ENCODE peak calls at places on chromosome 18, in four cellular contexts. L is NAMALWA; X is AG08396; E is T-helper 2 cell treated with Interferon-gamma antibody and Interleukin-4, amounts not matched to agents 5 μg/mL and 100 μg/mL, for 36 hours. K is an unnamed sample.

GRCh38 chr18:3511980-3512379 is 62.0 kb downstream of the TGIF1 start:
- DNase-seq in L (no peak), X (peak), E (no peak), K (peak)

GRCh38 chr18:22171839-22172582 is 2.6 kb downstream of the GATA6 start:
- DNase-seq in L (no peak), X (no peak), E (no peak), K (no peak)

GRCh38 chr18:68033466-68033865 is 516.9 kb upstream of the DSEL start:
- DNase-seq in L (no peak), X (no peak), E (no peak), K (no peak)

GRCh38 chr18:73118121-73118816 is 250.5 kb upstream of the NETO1 start:
- DNase-seq in L (no peak), X (peak), E (no peak), K (no peak)

GRCh38 chr18:21991897-21992296 is 177.5 kb upstream of the GATA6 start:
- DNase-seq in L (no peak), X (no peak), E (no peak), K (no peak)

GRCh38 chr18:12422936-12423335 is 15.2 kb downstream of the PRELID3A start:
- DNase-seq in L (peak), X (no peak), E (no peak), K (peak)

GRCh38 chr18:715626-716025 is 3.2 kb upstream of the ENOSF1 start:
- DNase-seq in L (no peak), X (peak), E (no peak), K (no peak)

GRCh38 chr18:1585881-1586488 is 681.3 kb downstream of the ADCYAP1 start:
- DNase-seq in L (peak), X (peak), E (no peak), K (peak)

GRCh38 chr18:65737346-65737745 is 13.5 kb upstream of the CDH7 start:
- DNase-seq in L (no peak), X (no peak), E (no peak), K (no peak)

GRCh38 chr18:55250729-55251128 is 291.5 kb upstream of the CCDC68 start:
- DNase-seq in L (no peak), X (no peak), E (peak), K (no peak)

GRCh38 chr18:48191494-48191893 is 217.7 kb downstream of the ZBTB7C start:
- DNase-seq in L (no peak), X (no peak), E (no peak), K (no peak)

GRCh38 chr18:3151379-3152264 is 68.1 kb downstream of the MYOM1 start:
- DNase-seq in L (peak), X (peak), E (no peak), K (peak)

GRCh38 chr18:54531402-54532065 is 59.5 kb upstream of the DYNAP start:
- DNase-seq in L (peak), X (no peak), E (no peak), K (no peak)

GRCh38 chr18:45482286-45482685 is 133.0 kb upstream of the SLC14A2 start:
- DNase-seq in L (no peak), X (no peak), E (no peak), K (no peak)

GRCh38 chr18:23953984-23954383 is 60.6 kb upstream of the TTC39C start:
- DNase-seq in L (no peak), X (no peak), E (no peak), K (no peak)

GRCh38 chr18:37669991-37670534 is 104.5 kb upstream of the CELF4 start:
- DNase-seq in L (no peak), X (no peak), E (no peak), K (no peak)

GRCh38 chr18:51537487-51537886 is 340.0 kb upstream of the MEX3C start:
- DNase-seq in L (peak), X (no peak), E (no peak), K (no peak)

GRCh38 chr18:12848405-12848804 is 35.6 kb downstream of the PTPN2 start:
- DNase-seq in L (no peak), X (no peak), E (no peak), K (no peak)

GRCh38 chr18:78793313-78793712 is 186.3 kb upstream of the SALL3 start:
- DNase-seq in L (no peak), X (no peak), E (no peak), K (no peak)

GRCh38 chr18:55587341-55588000 is 521 bp downstream of the TCF4 start:
- DNase-seq in L (peak), X (peak), E (no peak), K (peak)

GRCh38 chr18:77552945-77553344 is 303.3 kb downstream of the GALR1 start:
- DNase-seq in L (no peak), X (no peak), E (no peak), K (no peak)

GRCh38 chr18:78309307-78309706 is 670.3 kb upstream of the SALL3 start:
- DNase-seq in L (no peak), X (no peak), E (no peak), K (no peak)

GRCh38 chr18:55323051-55323994 is 264.7 kb downstream of the TCF4 start:
- DNase-seq in L (peak), X (no peak), E (no peak), K (no peak)

GRCh38 chr18:27378396-27379094 is 193.4 kb upstream of the CHST9 start:
- DNase-seq in L (no peak), X (no peak), E (peak), K (no peak)

GRCh38 chr18:293557-293956 is 25.7 kb upstream of the THOC1 start:
- DNase-seq in L (no peak), X (no peak), E (no peak), K (no peak)

GRCh38 chr18:56124186-56124585 is 514.2 kb downstream of the TXNL1 start:
- DNase-seq in L (no peak), X (peak), E (no peak), K (no peak)

GRCh38 chr18:26813043-26813442 is 52.5 kb downstream of the AQP4 start:
- DNase-seq in L (peak), X (no peak), E (no peak), K (peak)

GRCh38 chr18:26765498-26765897 is 100.0 kb downstream of the AQP4 start:
- DNase-seq in L (no peak), X (no peak), E (no peak), K (no peak)

GRCh38 chr18:48927286-48928080 is 23.3 kb downstream of the SMAD7 start:
- DNase-seq in L (no peak), X (no peak), E (no peak), K (no peak)

GRCh38 chr18:10930078-10930477 is 219.3 kb downstream of the PIEZO2 start:
- DNase-seq in L (no peak), X (no peak), E (no peak), K (no peak)

GRCh38 chr18:34977787-34978532 is 63.3 kb upstream of the MAPRE2 start:
- DNase-seq in L (peak), X (peak), E (peak), K (peak)

GRCh38 chr18:37385846-37386435 is 179.7 kb downstream of the CELF4 start:
- DNase-seq in L (peak), X (peak), E (no peak), K (peak)

GRCh38 chr18:79456105-79456980 is 60.6 kb downstream of the NFATC1 start:
- DNase-seq in L (no peak), X (no peak), E (no peak), K (no peak)

GRCh38 chr18:22026889-22027288 is 142.5 kb upstream of the GATA6 start:
- DNase-seq in L (no peak), X (no peak), E (no peak), K (no peak)

GRCh38 chr18:77208969-77209368 is 40.7 kb upstream of the GALR1 start:
- DNase-seq in L (peak), X (peak), E (peak), K (peak)

GRCh38 chr18:70423988-70424387 is 135.1 kb downstream of the SOCS6 start:
- DNase-seq in L (no peak), X (no peak), E (no peak), K (no peak)

GRCh38 chr18:6207119-6207518 is 207.6 kb downstream of the L3MBTL4 start:
- DNase-seq in L (no peak), X (no peak), E (no peak), K (no peak)

GRCh38 chr18:39454866-39455265 is 1889.3 kb upstream of the CELF4 start:
- DNase-seq in L (no peak), X (no peak), E (no peak), K (no peak)

GRCh38 chr18:24427484-24427883 is 1.0 kb downstream of the IMPACT start:
- DNase-seq in L (peak), X (peak), E (no peak), K (peak)